ENCODE peak calls at places on chromosomes 11 and 22, in seven cellular contexts. Y is activated CD4-positive, alpha-beta memory T cell treated with anti-CD3 and anti-CD28 coated beads, Interleukin-2, amount 10 ng/mL, durations not matched to agents 7 days and 5 days; C is NCI-H446 treated with DMSO at 0.1 percent for 48 hours; Q is cardiac muscle cell; W is psoas muscle; E is GM06990; O is transverse colon. N is an unnamed sample.
A peak's percentile ranks its signal among the peaks of the same experiment; 100 is the strongest.

GRCh38 chr11:2166091-2166851 is 5.3 kb upstream of the INS start:
- DNase-seq in Q (peak; percentile 51), C (no peak), O (no peak), Y (peak; percentile 42), E (no peak), W (no peak), N (peak; percentile 21)

GRCh38 chr22:20155330-20156041 is 4.6 kb upstream of the CCDC188 start:
- DNase-seq in C (peak; percentile 15), Q (no peak), E (no peak), W (peak; percentile 55), Y (peak; percentile 54), O (no peak), N (no peak)

GRCh38 chr11:121452609-121453150 is at the start of gene SORL1-AS1:
- DNase-seq in O (peak; percentile 45), E (no peak), C (no peak), Q (no peak), W (no peak), Y (peak; percentile 48), N (peak; percentile 69)

GRCh38 chr11:128886401-128887119 is 4.6 kb upstream of the KCNJ5 start:
- DNase-seq in O (peak; percentile 27), Q (peak; percentile 84), Y (no peak), C (no peak), W (no peak), E (no peak), N (no peak)

GRCh38 chr11:100883860-100884259 is 196.8 kb downstream of the ARHGAP42 start:
- DNase-seq in C (no peak), Q (no peak), E (no peak), O (no peak), W (no peak), Y (no peak), N (no peak)

GRCh38 chr11:7677801-7678201 is 4.5 kb upstream of the CYB5R2 start:
- DNase-seq in Q (no peak), W (no peak), Y (no peak), C (no peak), O (no peak), E (no peak), N (no peak)

GRCh38 chr11:129115652-129116585 is 76.2 kb downstream of the ARHGAP32 start:
- DNase-seq in W (no peak), Q (no peak), O (no peak), E (no peak), Y (no peak), C (no peak), N (no peak)

GRCh38 chr11:2942872-2943710 is 13.9 kb upstream of the PHLDA2 start:
- DNase-seq in E (no peak), W (no peak), Q (no peak), C (no peak), Y (no peak), O (no peak), N (no peak)

GRCh38 chr11:46353706-46354105 is 6.4 kb downstream of the DGKZ start:
- DNase-seq in E (no peak), C (peak; percentile 55), Q (no peak), O (no peak), W (no peak), Y (no peak), N (no peak)

GRCh38 chr22:31923761-31924160 is 20.6 kb upstream of the YWHAH start:
- DNase-seq in O (no peak), W (no peak), Y (no peak), C (no peak), E (no peak), Q (no peak), N (no peak)

GRCh38 chr11:13364388-13364787 is 86.8 kb downstream of the BMAL1 start:
- DNase-seq in W (no peak), C (no peak), O (no peak), E (no peak), Y (no peak), Q (no peak), N (no peak)

GRCh38 chr11:11117730-11118129 is 235.3 kb downstream of the CSNK2A3 start:
- DNase-seq in E (no peak), O (no peak), Q (peak; percentile 20), W (no peak), Y (no peak), C (no peak), N (no peak)

GRCh38 chr22:20721409-20722218 is 52.3 kb upstream of the SERPIND1 start:
- DNase-seq in E (no peak), W (no peak), Y (no peak), Q (no peak), O (no peak), C (no peak), N (no peak)

GRCh38 chr22:45603631-45604030 is 68.0 kb upstream of the ATXN10 start:
- DNase-seq in Q (no peak), C (no peak), O (no peak), E (no peak), Y (no peak), W (no peak), N (no peak)

GRCh38 chr22:29914991-29915390 is 32.0 kb downstream of the MTMR3 start:
- DNase-seq in Y (no peak), C (no peak), W (no peak), O (no peak), Q (no peak), E (no peak), N (no peak)

GRCh38 chr11:2760196-2760871 is 60.5 kb upstream of the KCNQ1OT1 start:
- DNase-seq in O (peak; percentile 4), C (no peak), Y (no peak), E (no peak), Q (no peak), W (no peak), N (no peak)

GRCh38 chr11:6572215-6572614 is 31.2 kb downstream of the RRP8 start:
- DNase-seq in O (no peak), C (no peak), Q (no peak), Y (no peak), E (no peak), W (no peak), N (no peak)

GRCh38 chr11:44469412-44469811 is 96.1 kb upstream of the CD82 start:
- DNase-seq in Y (no peak), W (no peak), C (no peak), Q (no peak), O (no peak), E (no peak), N (no peak)